ENCODE peak calls at places on chromosome 16, in seven cellular contexts. C, Y, L, W, V, T and E are unnamed samples.

GRCh38 chr16:79843631-79844043 is 243.1 kb upstream of the MAF start:
- DNase-seq in C (no peak), Y (no peak), L (no peak), V (no peak), T (no peak), W (no peak), E (no peak)

GRCh38 chr16:65500919-65501318 is 379.1 kb upstream of the CDH11 start:
- DNase-seq in L (no peak), W (no peak), T (no peak), C (no peak), V (no peak), Y (no peak), E (no peak)

GRCh38 chr16:709651-710499 is 4.3 kb upstream of the FBXL16 start:
- DNase-seq in L (no peak), C (peak; percentile 86), V (no peak), Y (peak; percentile 89), W (peak; percentile 84), T (peak; percentile 84), E (no peak)

GRCh38 chr16:278863-279366 is 1.5 kb upstream of the ARHGDIG start:
- DNase-seq in C (no peak), L (no peak), Y (no peak), W (peak; percentile 22), T (peak; percentile 22), V (peak; percentile 49), E (peak; percentile 77)

GRCh38 chr16:10536814-10537389 is 43.5 kb downstream of the EMP2 start:
- DNase-seq in T (no peak), V (no peak), W (no peak), L (no peak), Y (no peak), C (no peak), E (no peak)

GRCh38 chr16:88639231-88640038 is 1.1 kb downstream of the IL17C start:
- DNase-seq in C (no peak), L (no peak), W (no peak), V (no peak), Y (no peak), T (no peak), E (no peak)

GRCh38 chr16:55773859-55774549 is 58.9 kb downstream of the CES1 start:
- DNase-seq in L (no peak), V (no peak), C (no peak), W (peak; percentile 54), T (no peak), Y (no peak), E (no peak)

GRCh38 chr16:56355221-56355620 is 70.1 kb downstream of the AMFR start:
- DNase-seq in V (no peak), L (no peak), W (no peak), T (no peak), C (no peak), Y (no peak), E (no peak)

GRCh38 chr16:13856811-13857511 is 63.0 kb upstream of the ERCC4 start:
- DNase-seq in V (no peak), Y (no peak), T (no peak), W (no peak), L (no peak), C (no peak), E (no peak)

GRCh38 chr16:11621920-11622651 is 35.4 kb upstream of the LITAF start:
- DNase-seq in T (no peak), W (no peak), V (peak; percentile 87), Y (no peak), C (no peak), L (peak; percentile 61), E (no peak)

GRCh38 chr16:21950782-21951521 is 2.2 kb upstream of the UQCRC2 start:
- DNase-seq in T (peak; percentile 22), W (peak; percentile 48), Y (no peak), V (peak; percentile 53), C (peak; percentile 32), L (no peak), E (peak; percentile 18)

GRCh38 chr16:60151987-60152386 is 1417.9 kb upstream of the GOT2 start:
- DNase-seq in T (no peak), C (no peak), L (no peak), Y (no peak), V (no peak), W (no peak), E (no peak)

GRCh38 chr16:8957509-8958157 is 6.1 kb downstream of the USP7 start:
- DNase-seq in V (no peak), Y (no peak), W (no peak), L (no peak), T (no peak), C (no peak), E (no peak)

GRCh38 chr16:49635009-49635350 is 220.9 kb downstream of the ZNF423 start:
- DNase-seq in C (no peak), L (no peak), V (no peak), W (no peak), Y (no peak), T (no peak), E (no peak)

GRCh38 chr16:9258423-9259051 is 167.1 kb downstream of the HAPSTR1 start:
- DNase-seq in W (peak; percentile 19), T (peak; percentile 11), L (no peak), V (peak; percentile 70), Y (peak; percentile 63), C (peak; percentile 4), E (peak; percentile 66)

GRCh38 chr16:67860589-67861398 is 12.1 kb upstream of the EDC4 start:
- DNase-seq in W (peak; percentile 85), T (peak; percentile 63), V (no peak), C (no peak), Y (no peak), L (no peak), E (no peak)

GRCh38 chr16:27867122-27868110 is 196.1 kb downstream of the GSG1L start:
- DNase-seq in V (peak; percentile 56), T (peak; percentile 77), W (peak; percentile 59), C (peak; percentile 68), Y (peak; percentile 38), L (peak; percentile 27), E (peak; percentile 80)

GRCh38 chr16:14475370-14476139 is 154.5 kb downstream of the PARN start:
- DNase-seq in L (no peak), C (no peak), V (no peak), W (peak; percentile 45), T (no peak), Y (no peak), E (no peak)

GRCh38 chr16:89133457-89134127 is 38.0 kb upstream of the CDH15 start:
- DNase-seq in L (no peak), Y (no peak), W (no peak), C (no peak), V (no peak), T (no peak), E (no peak)

GRCh38 chr16:10741844-10742243 is 1.8 kb upstream of the NUBP1 start:
- DNase-seq in C (no peak), T (no peak), V (no peak), Y (no peak), W (peak; percentile 25), L (no peak), E (no peak)

GRCh38 chr16:58502217-58502921 is 2.4 kb downstream of the NDRG4 start:
- DNase-seq in T (no peak), Y (no peak), L (no peak), C (no peak), V (no peak), W (no peak), E (no peak)

GRCh38 chr16:6165330-6165984 is 1067.9 kb upstream of the EEF2KMT start:
- DNase-seq in V (no peak), C (peak; percentile 29), W (no peak), L (no peak), Y (no peak), T (peak; percentile 7), E (no peak)

GRCh38 chr16:28875134-28876015 is 2.9 kb upstream of the ATP2A1 start:
- DNase-seq in T (no peak), V (no peak), C (no peak), L (no peak), W (no peak), Y (no peak), E (no peak)

GRCh38 chr16:11498683-11499082 is 88.0 kb downstream of the LITAF start:
- DNase-seq in C (no peak), W (no peak), Y (no peak), V (peak; percentile 34), L (no peak), T (no peak), E (no peak)

GRCh38 chr16:31093132-31093703 is 1.4 kb downstream of the VKORC1 start:
- DNase-seq in W (peak; percentile 64), T (peak; percentile 21), C (peak; percentile 32), L (no peak), Y (peak; percentile 46), V (peak; percentile 59), E (no peak)

GRCh38 chr16:138049-138417 is 440 bp downstream of the NPRL3 start:
- DNase-seq in V (peak; percentile 56), T (no peak), C (no peak), L (peak; percentile 7), Y (no peak), W (no peak), E (peak; percentile 48)

GRCh38 chr16:31181102-31181830 is 1.3 kb downstream of the FUS start:
- DNase-seq in C (peak; percentile 26), Y (peak; percentile 12), T (peak; percentile 43), W (peak; percentile 49), L (no peak), V (peak; percentile 48), E (no peak)

GRCh38 chr16:88298166-88298881 is 84.4 kb upstream of the ZNF469 start:
- DNase-seq in V (no peak), Y (peak; percentile 11), L (no peak), T (peak; percentile 32), W (peak; percentile 70), C (peak; percentile 29), E (no peak)

GRCh38 chr16:51376080-51376479 is 225.0 kb upstream of the SALL1 start:
- DNase-seq in T (no peak), V (no peak), W (no peak), L (no peak), Y (no peak), C (no peak), E (no peak)

GRCh38 chr16:51374790-51375189 is 223.7 kb upstream of the SALL1 start:
- DNase-seq in V (no peak), C (no peak), Y (no peak), W (no peak), L (no peak), T (no peak), E (no peak)

GRCh38 chr16:51374346-51374745 is 223.3 kb upstream of the SALL1 start:
- DNase-seq in W (peak; percentile 87), C (peak; percentile 85), L (no peak), T (peak; percentile 88), Y (no peak), V (no peak), E (no peak)
- TF ChIP-seq CTCF in W (peak; percentile 5), C (no peak), L (no peak), T (peak; percentile 40), Y (no peak), V (no peak), E (no peak)

GRCh38 chr16:30065112-30065942 is at the start of gene ALDOA:
- DNase-seq in Y (peak; percentile 99), C (peak; percentile 100), L (peak; percentile 92), T (peak; percentile 98), V (peak; percentile 98), W (peak; percentile 98), E (peak; percentile 98)
- TF ChIP-seq CTCF in Y (peak; percentile 36), C (no peak), L (no peak), T (peak; percentile 35), V (no peak), W (no peak), E (no peak)

GRCh38 chr16:84658690-84659089 is 10.4 kb downstream of the KLHL36 start:
- DNase-seq in V (no peak), L (no peak), W (no peak), C (no peak), T (no peak), Y (no peak), E (no peak)
- TF ChIP-seq CTCF in V (no peak), L (no peak), W (no peak), C (no peak), T (no peak), Y (no peak), E (no peak)

GRCh38 chr16:4271176-4272113 is 1.4 kb downstream of the TFAP4 start:
- DNase-seq in V (peak; percentile 94), T (peak; percentile 92), Y (peak; percentile 97), W (peak; percentile 91), L (peak; percentile 80), C (peak; percentile 92), E (peak; percentile 95)
- TF ChIP-seq CTCF in V (peak; percentile 34), T (peak; percentile 47), Y (no peak), W (no peak), L (no peak), C (no peak), E (peak; percentile 31)